ENCODE peak calls at places on chromosomes 4 and X, in four cellular contexts. F, M, E and K are unnamed samples.

GRCh38 chrX:101460669-101461068 is 24.6 kb upstream of the ARMCX4 start:
- DNase-seq in F (no peak), E (no peak), M (no peak), K (no peak)

GRCh38 chr4:150140774-150141400 is 62.6 kb downstream of the DCLK2 start:
- DNase-seq in M (no peak), E (no peak), F (no peak), K (no peak)

GRCh38 chrX:34300871-34301270 is 168.8 kb upstream of the FAM47A start:
- DNase-seq in M (peak), F (peak), E (peak), K (peak)

GRCh38 chr4:128718793-128719192 is 90.7 kb upstream of the JADE1 start:
- DNase-seq in E (no peak), F (no peak), M (no peak), K (no peak)

GRCh38 chr4:148196168-148196567 is 246.0 kb downstream of the NR3C2 start:
- DNase-seq in M (no peak), F (no peak), E (no peak), K (no peak)

GRCh38 chrX:120752431-120753128 is 122.7 kb upstream of the C1GALT1C1 start:
- DNase-seq in F (no peak), E (no peak), M (peak), K (no peak)

GRCh38 chrX:35392232-35392631 is 405.9 kb upstream of the MAGEB16 start:
- DNase-seq in E (no peak), M (no peak), F (no peak), K (no peak)

GRCh38 chr4:16136321-16136720 is 52.5 kb upstream of the PROM1 start:
- DNase-seq in F (no peak), E (no peak), M (no peak), K (no peak)

GRCh38 chr4:40333921-40334352 is 1.2 kb upstream of the CHRNA9 start:
- DNase-seq in M (no peak), E (peak), F (no peak), K (peak)

GRCh38 chrX:37380920-37381319 is 31.8 kb downstream of the PRRG1 start:
- DNase-seq in F (no peak), M (peak), E (peak), K (no peak)

GRCh38 chrX:53356186-53356585 is 66.3 kb downstream of the SMC1A start:
- DNase-seq in E (no peak), M (no peak), F (peak), K (peak)

GRCh38 chr4:53221832-53222480 is 143.9 kb downstream of the SCFD2 start:
- DNase-seq in M (no peak), F (no peak), E (no peak), K (no peak)

GRCh38 chrX:107825698-107826285 is at the start of gene MID2:
- DNase-seq in F (peak), E (peak), M (no peak), K (peak)

GRCh38 chr4:85448880-85449763 is 25.8 kb upstream of the ARHGAP24 start:
- DNase-seq in F (no peak), E (no peak), M (no peak), K (no peak)

GRCh38 chr4:85445058-85445639 is 29.8 kb upstream of the ARHGAP24 start:
- DNase-seq in M (no peak), E (no peak), F (no peak), K (no peak)

GRCh38 chr4:85452073-85452764 is 22.7 kb upstream of the ARHGAP24 start:
- DNase-seq in E (no peak), M (no peak), F (no peak), K (no peak)

GRCh38 chr4:85446462-85446861 is 28.5 kb upstream of the ARHGAP24 start:
- DNase-seq in F (no peak), E (no peak), M (no peak), K (no peak)
- TF ChIP-seq SP1 in F (no peak), E (no peak), M (no peak), K (no peak)

DNA sequence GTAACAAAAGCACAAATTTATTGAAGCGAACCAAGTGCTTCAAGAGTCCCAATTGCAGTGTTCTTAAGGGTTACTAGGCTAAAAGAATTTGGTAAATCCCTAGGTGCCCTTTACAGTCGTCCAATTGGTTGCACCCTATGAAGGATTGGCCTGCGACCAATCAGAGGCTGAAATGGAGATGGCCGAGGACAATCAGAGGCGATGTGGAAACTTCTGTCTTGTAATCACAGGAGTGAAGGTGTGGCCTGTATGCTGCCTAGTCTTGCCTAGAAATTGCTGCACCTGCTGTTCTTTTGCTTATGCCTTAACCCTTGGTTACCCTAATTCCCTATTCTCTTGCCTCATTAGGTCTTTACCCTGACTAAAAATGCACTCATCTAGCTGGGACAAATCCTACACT is 1.1 kb upstream of the DCK start:
- DNase-seq in E (peak), F (peak), M (no peak), K (no peak)
- TF ChIP-seq SP1 in E (peak), F (no peak), M (no peak), K (no peak)

GRCh38 chr4:38917481-38918025 is 49.9 kb downstream of the FAM114A1 start:
- DNase-seq in F (no peak), M (no peak), E (no peak), K (no peak)
- TF ChIP-seq SP1 in F (no peak), M (no peak), E (no peak), K (no peak)

DNA sequence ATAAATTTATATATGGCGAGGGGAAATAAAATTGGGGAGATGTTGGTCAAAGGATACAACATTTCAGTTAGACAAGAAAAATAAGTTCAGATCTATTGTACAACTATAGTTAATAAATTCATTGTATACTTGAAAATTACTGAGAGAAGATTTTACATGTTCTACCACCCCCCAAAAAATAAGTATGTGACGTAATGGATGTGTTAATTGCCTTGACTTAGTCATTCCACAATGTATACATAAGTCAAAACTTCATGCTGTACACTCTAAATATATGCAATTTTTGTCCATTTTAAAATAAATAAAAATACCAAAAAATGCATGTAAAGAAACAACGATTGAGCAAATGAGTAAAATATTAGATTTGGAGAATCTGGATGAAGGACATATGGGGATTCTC is 1.8 kb downstream of the USP11 start:
- DNase-seq in M (no peak), F (no peak), E (no peak), K (no peak)
- TF ChIP-seq SP1 in M (no peak), F (no peak), E (no peak), K (no peak)

DNA sequence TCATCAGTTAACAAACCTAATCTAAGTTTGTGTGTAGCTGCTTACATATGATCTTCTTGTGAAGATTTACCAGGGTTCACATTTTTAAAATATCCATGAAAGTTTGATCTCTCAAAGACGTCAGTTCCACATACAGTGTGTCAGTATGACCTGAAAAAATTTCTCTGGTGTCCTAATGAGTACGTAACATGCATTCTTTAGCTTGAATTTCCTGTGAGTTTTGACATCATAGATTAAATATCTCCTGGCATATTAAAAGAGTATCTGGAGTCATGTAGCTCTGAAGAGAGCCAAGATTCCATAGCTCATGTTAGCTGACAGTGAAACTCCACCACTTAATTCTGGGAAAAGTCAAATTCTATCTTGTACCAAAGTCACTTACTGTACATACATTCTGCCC is 43.9 kb upstream of the PDLIM5 start:
- DNase-seq in E (no peak), F (no peak), M (no peak), K (no peak)
- TF ChIP-seq SP1 in E (no peak), F (no peak), M (no peak), K (no peak)

GRCh38 chrX:154351183-154352011 is 23.0 kb downstream of the FLNA start:
- DNase-seq in E (no peak), M (no peak), F (no peak), K (no peak)
- TF ChIP-seq SP1 in E (no peak), M (no peak), F (no peak), K (no peak)

GRCh38 chr4:3388461-3389185 is 53.1 kb upstream of the HGFAC start:
- DNase-seq in E (no peak), F (no peak), M (no peak), K (no peak)
- TF ChIP-seq SP1 in E (no peak), F (no peak), M (no peak), K (no peak)

GRCh38 chr4:57193164-57193810 is 83.1 kb upstream of the IGFBP7 start:
- DNase-seq in M (no peak), E (no peak), F (no peak), K (no peak)

GRCh38 chr4:57193996-57194675 is 84.0 kb upstream of the IGFBP7 start:
- DNase-seq in E (no peak), M (no peak), F (peak), K (no peak)

GRCh38 chr4:57187241-57187640 is 77.1 kb upstream of the IGFBP7 start:
- DNase-seq in E (no peak), M (no peak), F (no peak), K (no peak)

GRCh38 chr4:57191523-57192034 is 81.4 kb upstream of the IGFBP7 start:
- DNase-seq in F (peak), E (no peak), M (no peak), K (peak)

GRCh38 chr4:57190651-57191481 is 80.7 kb upstream of the IGFBP7 start:
- DNase-seq in F (peak), M (peak), E (peak), K (peak)
- TF ChIP-seq SP1 in F (no peak), M (no peak), E (no peak), K (no peak)